ENCODE peak calls at places on chromosomes 4 and X, in nine cellular contexts. U is esophagus muscularis mucosa, Q is AG10803, P is right atrium auricular region, W is H1, C is lower leg skin, T is HFF-Myc, M is MM.1S, B is suprapubic skin. R is an unnamed sample.

GRCh38 chr4:73451404-73451803 is 15.4 kb downstream of the AFP start:
- DNase-seq in C (no peak), B (no peak), M (no peak), U (no peak), Q (peak; percentile 26), W (no peak), T (no peak), P (no peak), R (peak; percentile 89)

GRCh38 chr4:138898282-138898681 is 117.3 kb upstream of the NOCT start:
- DNase-seq in P (no peak), M (no peak), W (no peak), C (no peak), T (no peak), B (no peak), U (no peak), Q (peak; percentile 31), R (no peak)

GRCh38 chrX:78456909-78457308 is 129.5 kb upstream of the CYSLTR1 start:
- DNase-seq in T (no peak), W (no peak), B (no peak), C (no peak), P (no peak), U (no peak), M (peak; percentile 43), Q (no peak), R (no peak)

GRCh38 chr4:101349346-101350064 is 2.2 kb upstream of the PPP3CA start:
- DNase-seq in M (no peak), T (no peak), P (no peak), W (no peak), U (no peak), C (peak; percentile 91), B (no peak), Q (peak; percentile 30), R (no peak)

GRCh38 chrX:155954793-155955192 is 42.7 kb upstream of the IL9R start:
- DNase-seq in B (no peak), P (no peak), C (no peak), Q (no peak), W (no peak), M (no peak), U (no peak), T (no peak), R (no peak)

GRCh38 chr4:125728568-125728967 is 413.8 kb downstream of the FAT4 start:
- DNase-seq in Q (peak; percentile 94), U (no peak), B (no peak), M (no peak), W (no peak), P (no peak), T (no peak), C (no peak), R (peak; percentile 72)

GRCh38 chrX:64184396-64184795 is 21.1 kb downstream of the AMER1 start:
- DNase-seq in T (no peak), B (no peak), U (no peak), P (no peak), W (no peak), Q (no peak), M (no peak), C (no peak), R (no peak)

GRCh38 chrX:105221374-105221773 is 880 bp upstream of the TEX13A start:
- DNase-seq in W (no peak), M (no peak), T (no peak), P (no peak), Q (no peak), C (no peak), B (no peak), U (no peak), R (no peak)

GRCh38 chrX:47562615-47563243 is 1.7 kb downstream of the ARAF start:
- DNase-seq in W (no peak), U (no peak), T (no peak), P (no peak), C (no peak), B (no peak), M (no peak), Q (no peak), R (no peak)

GRCh38 chr4:126106658-126107057 is 791.9 kb downstream of the FAT4 start:
- DNase-seq in M (no peak), B (no peak), C (no peak), T (no peak), U (no peak), W (peak; percentile 46), P (no peak), Q (peak; percentile 3), R (no peak)

GRCh38 chr4:183444953-183445543 is 612 bp downstream of the CDKN2AIP start:
- DNase-seq in P (peak; percentile 60), Q (peak; percentile 13), U (no peak), W (no peak), T (no peak), C (peak; percentile 89), M (peak; percentile 61), B (peak; percentile 83), R (no peak)

GRCh38 chrX:43703211-43703791 is 47.2 kb downstream of the MAOA start:
- DNase-seq in C (no peak), B (no peak), W (no peak), M (no peak), Q (peak; percentile 37), P (no peak), T (peak; percentile 2), U (no peak), R (peak; percentile 23)

GRCh38 chr4:3371038-3371437 is 70.7 kb upstream of the HGFAC start:
- DNase-seq in M (no peak), U (peak; percentile 79), B (no peak), T (no peak), Q (no peak), C (no peak), W (no peak), P (peak; percentile 55), R (no peak)

GRCh38 chrX:16643160-16643559 is 6.8 kb upstream of the S100G start:
- DNase-seq in Q (peak; percentile 88), M (no peak), U (no peak), C (no peak), T (no peak), P (no peak), W (no peak), B (no peak), R (no peak)

DNA sequence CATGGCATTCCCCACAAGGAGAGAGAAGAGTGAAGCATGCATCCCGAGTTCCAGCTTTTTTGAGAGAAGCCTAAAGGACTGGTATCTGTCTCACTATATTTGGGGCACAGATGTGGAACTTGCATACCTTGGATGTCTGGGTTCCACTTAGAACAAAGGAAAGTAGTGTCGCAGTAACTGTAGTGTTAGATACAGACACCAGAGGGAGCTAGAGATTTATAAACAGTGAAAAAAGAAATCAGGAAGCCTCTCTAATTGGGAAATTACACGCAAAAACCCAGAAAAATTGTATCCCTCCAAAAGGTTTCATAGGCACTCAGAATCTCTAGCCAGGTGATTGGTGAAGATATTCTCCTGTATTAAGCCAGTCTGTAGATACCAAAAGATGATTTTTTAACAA is 34.4 kb downstream of the AGTR2 start:
- DNase-seq in C (no peak), U (no peak), M (peak; percentile 26), B (no peak), Q (peak; percentile 5), P (no peak), W (no peak), T (no peak), R (no peak)
- TF ChIP-seq CTCF in C (no peak), U (peak; percentile 31), M (peak; percentile 68), B (peak; percentile 43), Q (peak; percentile 66), P (peak; percentile 63), W (peak; percentile 44), T (peak; percentile 15), R (peak; percentile 45)

GRCh38 chr4:40627540-40627939 is 2.1 kb downstream of the RBM47 start:
- DNase-seq in P (no peak), W (no peak), M (no peak), C (no peak), U (no peak), B (no peak), Q (no peak), T (no peak), R (no peak)
- H3K4me3 ChIP-seq in P (no peak overlapping the region), W (peak overlapping the region; percentile 29), M (peak overlapping the region; percentile 60), C (no peak overlapping the region), U (no peak overlapping the region), B (peak overlapping the region; percentile 73), Q (no peak overlapping the region), T (no peak overlapping the region), R (no peak overlapping the region)

GRCh38 chr4:181911420-181911819 is 331.8 kb upstream of the TENM3 start:
- DNase-seq in M (no peak), C (no peak), U (no peak), B (no peak), Q (peak; percentile 26), T (no peak), W (no peak), P (no peak), R (no peak)
- TF ChIP-seq CTCF in M (no peak), C (no peak), U (no peak), B (no peak), Q (peak; percentile 4), T (no peak), W (no peak), P (no peak), R (no peak)

DNA sequence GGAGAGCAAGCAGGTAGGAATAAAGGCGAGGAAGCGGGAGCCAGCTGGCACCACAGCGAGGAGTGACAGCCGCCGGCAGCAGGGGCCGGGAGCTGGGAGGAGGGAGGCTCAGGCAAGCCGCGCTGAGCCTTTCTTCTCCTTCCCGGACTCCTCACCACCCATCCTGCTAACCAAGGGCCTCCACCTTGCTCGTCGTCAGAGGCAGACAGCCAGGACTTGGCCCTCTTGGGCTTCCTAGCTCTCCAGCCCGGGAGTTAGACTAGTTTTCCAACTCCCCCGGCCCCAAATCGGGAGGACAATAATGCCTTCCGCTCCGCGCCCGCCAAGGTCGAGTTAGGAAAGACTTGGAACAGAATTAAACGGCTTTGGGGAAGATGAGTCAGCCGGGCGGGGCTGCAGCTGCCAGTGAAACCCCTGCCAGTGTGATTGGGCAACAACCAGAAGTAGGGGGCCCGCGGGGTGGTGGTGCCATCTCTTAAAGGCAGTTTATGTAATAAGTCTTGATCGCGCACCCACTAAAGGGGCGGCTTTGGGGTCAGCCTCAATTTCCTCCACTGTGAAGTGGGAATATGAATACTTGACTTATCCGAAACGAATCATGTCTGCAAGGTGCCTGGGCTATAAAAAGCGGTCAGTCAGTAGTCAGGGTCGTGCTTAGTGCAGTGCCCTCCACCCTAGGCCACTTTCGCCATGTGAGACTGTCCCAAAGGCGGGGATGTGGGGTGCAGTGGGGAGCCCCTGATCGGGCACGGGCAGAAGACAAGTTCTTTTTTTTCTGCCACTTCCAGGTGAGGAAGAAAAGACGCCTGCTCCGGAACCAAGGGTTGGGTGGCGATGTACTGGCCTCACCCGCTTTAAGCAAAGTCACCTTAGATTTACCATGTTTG is 6.7 kb upstream of the HSD17B10 start:
- DNase-seq in M (no peak), C (peak; percentile 97), T (no peak), W (peak; percentile 47), U (peak; percentile 93), Q (peak; percentile 53), P (peak; percentile 89), B (peak; percentile 89), R (no peak)
- H3K4me3 ChIP-seq in M (peak overlapping the region; percentile 63), C (no peak overlapping the region), T (peak overlapping the region; percentile 34), W (peak overlapping the region; percentile 60), U (peak overlapping the region; percentile 47), Q (peak overlapping the region; percentile 56), P (peak overlapping the region; percentile 33), B (peak overlapping the region; percentile 44), R (peak overlapping the region; percentile 40)